ENCODE peak calls at places on chromosomes 6 and 20, in seven cellular contexts. Q, S, O, M, R, N and X are unnamed samples.

GRCh38 chr6:74369556-74369993 is 673.6 kb downstream of the CD109 start:
- DNase-seq in Q (no peak), S (no peak), O (no peak), M (no peak), R (no peak), N (peak; percentile 72), X (no peak)

GRCh38 chr6:149897015-149897697 is 757 bp downstream of the RAET1E start:
- DNase-seq in Q (no peak), S (no peak), O (no peak), M (no peak), R (no peak), N (peak; percentile 88), X (no peak)

GRCh38 chr6:41182069-41183034 is 18.6 kb downstream of the TREML2 start:
- DNase-seq in Q (no peak), S (no peak), O (peak; percentile 47), M (no peak), R (peak; percentile 49), N (peak; percentile 33), X (no peak)

GRCh38 chr6:118012944-118013343 is 105.9 kb downstream of the SLC35F1 start:
- DNase-seq in Q (no peak), S (no peak), O (no peak), M (no peak), R (no peak), N (no peak), X (no peak)

GRCh38 chr6:26520088-26520839 is 17.9 kb upstream of the HMGN4 start:
- DNase-seq in Q (no peak), S (no peak), O (no peak), M (peak; percentile 66), R (no peak), N (peak; percentile 74), X (no peak)

GRCh38 chr6:21914121-21914973 is 320.8 kb downstream of the SOX4 start:
- DNase-seq in Q (peak; percentile 7), S (peak; percentile 12), O (peak; percentile 19), M (peak; percentile 81), R (peak; percentile 33), N (no peak), X (peak; percentile 3)

GRCh38 chr6:3229566-3230274 is 2.3 kb upstream of the TUBB2B start:
- DNase-seq in Q (no peak), S (no peak), O (no peak), M (no peak), R (no peak), N (no peak), X (no peak)

GRCh38 chr20:689348-689747 is 13.7 kb upstream of the SCRT2 start:
- DNase-seq in Q (no peak), S (no peak), O (no peak), M (no peak), R (no peak), N (no peak), X (no peak)

GRCh38 chr20:5928831-5929715 is 21.3 kb downstream of the TRMT6 start:
- DNase-seq in Q (no peak), S (no peak), O (no peak), M (no peak), R (no peak), N (no peak), X (no peak)

GRCh38 chr20:63280929-63281545 is 8.4 kb downstream of the ARFGAP1 start:
- DNase-seq in Q (no peak), S (no peak), O (no peak), M (no peak), R (no peak), N (no peak), X (no peak)

GRCh38 chr6:49918787-49919186 is 45.2 kb downstream of the DEFB114 start:
- DNase-seq in Q (no peak), S (no peak), O (no peak), M (no peak), R (no peak), N (no peak), X (no peak)

GRCh38 chr20:51386586-51386985 is 155.9 kb downstream of the NFATC2 start:
- DNase-seq in Q (no peak), S (peak; percentile 55), O (no peak), M (no peak), R (peak; percentile 50), N (no peak), X (no peak)

GRCh38 chr6:91438570-91438969 is 851.7 kb upstream of the MAP3K7 start:
- DNase-seq in Q (no peak), S (no peak), O (no peak), M (no peak), R (no peak), N (no peak), X (no peak)

GRCh38 chr6:154876776-154877175 is 118.3 kb upstream of the TIAM2 start:
- DNase-seq in Q (no peak), S (no peak), O (no peak), M (no peak), R (no peak), N (no peak), X (no peak)

GRCh38 chr20:53402233-53403005 is 191.2 kb downstream of the ZNF217 start:
- DNase-seq in Q (no peak), S (no peak), O (peak; percentile 3), M (no peak), R (peak; percentile 41), N (no peak), X (no peak)

GRCh38 chr6:75430631-75431345 is 62.8 kb downstream of the FILIP1 start:
- DNase-seq in Q (no peak), S (no peak), O (no peak), M (no peak), R (no peak), N (peak; percentile 40), X (no peak)

GRCh38 chr6:135853227-135853626 is 1.7 kb downstream of the PDE7B start:
- DNase-seq in Q (no peak), S (no peak), O (no peak), M (no peak), R (no peak), N (peak; percentile 61), X (no peak)

GRCh38 chr6:11538049-11538798 is 675 bp downstream of the TMEM170B start:
- DNase-seq in Q (no peak), S (no peak), O (peak; percentile 23), M (peak; percentile 59), R (peak; percentile 25), N (peak; percentile 5), X (peak; percentile 7)

GRCh38 chr20:53901064-53901463 is 169.3 kb downstream of the BCAS1 start:
- DNase-seq in Q (no peak), S (no peak), O (no peak), M (no peak), R (no peak), N (peak; percentile 65), X (no peak)

GRCh38 chr20:41074441-41074840 is 45.8 kb downstream of the TOP1 start:
- DNase-seq in Q (no peak), S (no peak), O (no peak), M (no peak), R (no peak), N (no peak), X (no peak)

GRCh38 chr6:20924911-20925543 is 390.8 kb downstream of the CDKAL1 start:
- DNase-seq in Q (no peak), S (no peak), O (no peak), M (no peak), R (no peak), N (no peak), X (no peak)

GRCh38 chr6:30101423-30101938 is 11.4 kb downstream of the TRIM31 start:
- DNase-seq in Q (no peak), S (no peak), O (no peak), M (no peak), R (no peak), N (no peak), X (no peak)

GRCh38 chr6:43489277-43490072 is 12.1 kb downstream of the TJAP1 start:
- DNase-seq in Q (no peak), S (no peak), O (no peak), M (no peak), R (no peak), N (no peak), X (no peak)

GRCh38 chr20:4869290-4870193 is 131.8 kb downstream of the SLC23A2 start:
- DNase-seq in Q (no peak), S (no peak), O (peak; percentile 67), M (no peak), R (no peak), N (peak; percentile 7), X (no peak)

GRCh38 chr6:21885101-21885500 is 291.6 kb downstream of the SOX4 start:
- DNase-seq in Q (no peak), S (no peak), O (no peak), M (no peak), R (no peak), N (no peak), X (no peak)

GRCh38 chr6:154865291-154865690 is 129.8 kb upstream of the TIAM2 start:
- DNase-seq in Q (no peak), S (no peak), O (no peak), M (no peak), R (no peak), N (peak; percentile 48), X (no peak)

GRCh38 chr20:32052090-32052791 is at the start of gene HCK:
- DNase-seq in Q (no peak), S (no peak), O (no peak), M (no peak), R (no peak), N (no peak), X (no peak)

GRCh38 chr20:61919239-61919638 is 146.4 kb downstream of the TAF4 start:
- DNase-seq in Q (no peak), S (no peak), O (no peak), M (no peak), R (no peak), N (no peak), X (no peak)

GRCh38 chr20:48919882-48920526 is 1.5 kb upstream of the ARFGEF2 start:
- DNase-seq in Q (no peak), S (no peak), O (no peak), M (no peak), R (no peak), N (no peak), X (no peak)

GRCh38 chr6:137848672-137849071 is 18.4 kb upstream of the TNFAIP3 start:
- DNase-seq in Q (no peak), S (no peak), O (no peak), M (no peak), R (no peak), N (peak; percentile 51), X (no peak)

GRCh38 chr20:59780494-59781185 is 152.8 kb downstream of the SYCP2 start:
- DNase-seq in Q (no peak), S (no peak), O (no peak), M (peak; percentile 3), R (no peak), N (no peak), X (no peak)

GRCh38 chr6:167452338-167453081 is 127.6 kb downstream of the TTLL2 start:
- DNase-seq in Q (no peak), S (no peak), O (no peak), M (no peak), R (no peak), N (no peak), X (no peak)

GRCh38 chr6:169487579-169488205 is 214.1 kb downstream of the WDR27 start:
- DNase-seq in Q (no peak), S (no peak), O (no peak), M (no peak), R (no peak), N (peak; percentile 24), X (no peak)

GRCh38 chr20:35992713-35993335 is 24.4 kb downstream of the CNBD2 start:
- DNase-seq in Q (no peak), S (peak; percentile 17), O (peak; percentile 49), M (no peak), R (peak; percentile 45), N (peak; percentile 57), X (no peak)

GRCh38 chr6:2764610-2765165 is 505 bp upstream of the WRNIP1 start:
- DNase-seq in Q (peak; percentile 44), S (no peak), O (peak; percentile 73), M (no peak), R (peak; percentile 43), N (peak; percentile 75), X (peak; percentile 70)

GRCh38 chr6:7628479-7628878 is 38.5 kb downstream of the SNRNP48 start:
- DNase-seq in Q (no peak), S (no peak), O (no peak), M (no peak), R (no peak), N (no peak), X (no peak)

GRCh38 chr6:117676577-117677218 is 1.4 kb downstream of the NUS1 start:
- DNase-seq in Q (no peak), S (no peak), O (no peak), M (no peak), R (no peak), N (no peak), X (no peak)